ENCODE peak calls at places on chromosomes 1 and 21, in seven cellular contexts. One of them, this sample, is unnamed.

GRCh38 chr1:62613890-62614289 is 16.6 kb downstream of the ANGPTL3 start:
- DNase-seq in heart right ventricle: no peak
- DNase-seq in pancreas: no peak
- DNase-seq in uterus: no peak
- DNase-seq in neural crest cell: no peak
- DNase-seq in mucosa of descending colon: no peak
- DNase-seq in left ventricle myocardium inferior: no peak
- DNase-seq in this sample: peak; percentile 26

GRCh38 chr1:44679468-44679867 is 5.0 kb downstream of the ARMH1 start:
- DNase-seq in heart right ventricle: no peak
- DNase-seq in pancreas: no peak
- DNase-seq in uterus: no peak
- DNase-seq in neural crest cell: no peak
- DNase-seq in mucosa of descending colon: no peak
- DNase-seq in left ventricle myocardium inferior: no peak
- DNase-seq in this sample: no peak

GRCh38 chr1:225602590-225603206 is 50.2 kb downstream of the ENAH start:
- DNase-seq in heart right ventricle: no peak
- DNase-seq in pancreas: no peak
- DNase-seq in uterus: no peak
- DNase-seq in neural crest cell: no peak
- DNase-seq in mucosa of descending colon: no peak
- DNase-seq in left ventricle myocardium inferior: no peak
- DNase-seq in this sample: no peak

GRCh38 chr1:116556289-116557006 is 14.4 kb downstream of the CD58 start:
- DNase-seq in heart right ventricle: peak; percentile 43
- DNase-seq in pancreas: no peak
- DNase-seq in uterus: no peak
- DNase-seq in neural crest cell: no peak
- DNase-seq in mucosa of descending colon: peak; percentile 84
- DNase-seq in left ventricle myocardium inferior: peak; percentile 57
- DNase-seq in this sample: peak; percentile 72

GRCh38 chr1:187374130-187374529 is 545.4 kb downstream of the PLA2G4A start:
- DNase-seq in heart right ventricle: no peak
- DNase-seq in pancreas: no peak
- DNase-seq in uterus: no peak
- DNase-seq in neural crest cell: no peak
- DNase-seq in mucosa of descending colon: no peak
- DNase-seq in left ventricle myocardium inferior: no peak
- DNase-seq in this sample: no peak

GRCh38 chr21:29748391-29749167 is 191.2 kb downstream of the GRIK1 start:
- DNase-seq in heart right ventricle: no peak
- DNase-seq in pancreas: no peak
- DNase-seq in uterus: no peak
- DNase-seq in neural crest cell: no peak
- DNase-seq in mucosa of descending colon: no peak
- DNase-seq in left ventricle myocardium inferior: no peak
- DNase-seq in this sample: no peak

GRCh38 chr1:94924967-94925366 is 1.9 kb downstream of the CNN3 start:
- DNase-seq in heart right ventricle: peak; percentile 29
- DNase-seq in pancreas: no peak
- DNase-seq in uterus: peak; percentile 41
- DNase-seq in neural crest cell: no peak
- DNase-seq in mucosa of descending colon: no peak
- DNase-seq in left ventricle myocardium inferior: no peak
- DNase-seq in this sample: no peak

GRCh38 chr1:70091811-70092210 is 113.6 kb downstream of the LRRC40 start:
- DNase-seq in heart right ventricle: no peak
- DNase-seq in pancreas: no peak
- DNase-seq in uterus: no peak
- DNase-seq in neural crest cell: no peak
- DNase-seq in mucosa of descending colon: no peak
- DNase-seq in left ventricle myocardium inferior: no peak
- DNase-seq in this sample: no peak

GRCh38 chr1:159008744-159009188 is 941 bp upstream of the IFI16 start:
- DNase-seq in heart right ventricle: no peak
- DNase-seq in pancreas: no peak
- DNase-seq in uterus: no peak
- DNase-seq in neural crest cell: no peak
- DNase-seq in mucosa of descending colon: no peak
- DNase-seq in left ventricle myocardium inferior: no peak
- DNase-seq in this sample: no peak

GRCh38 chr1:113758631-113759340 is 500 bp downstream of the PHTF1 start:
- DNase-seq in heart right ventricle: peak; percentile 57
- DNase-seq in pancreas: peak; percentile 90
- DNase-seq in uterus: peak; percentile 50
- DNase-seq in neural crest cell: peak; percentile 85
- DNase-seq in mucosa of descending colon: peak; percentile 84
- DNase-seq in left ventricle myocardium inferior: peak; percentile 70
- DNase-seq in this sample: peak; percentile 32

GRCh38 chr1:111203681-111204210 is 3.3 kb upstream of the DENND2D start:
- DNase-seq in heart right ventricle: peak; percentile 57
- DNase-seq in pancreas: peak; percentile 93
- DNase-seq in uterus: peak; percentile 39
- DNase-seq in neural crest cell: no peak
- DNase-seq in mucosa of descending colon: peak; percentile 97
- DNase-seq in left ventricle myocardium inferior: peak; percentile 72
- DNase-seq in this sample: no peak

GRCh38 chr21:37431243-37431642 is 64.7 kb downstream of the DYRK1A start:
- DNase-seq in heart right ventricle: no peak
- DNase-seq in pancreas: no peak
- DNase-seq in uterus: no peak
- DNase-seq in neural crest cell: no peak
- DNase-seq in mucosa of descending colon: no peak
- DNase-seq in left ventricle myocardium inferior: no peak
- DNase-seq in this sample: no peak

GRCh38 chr21:13827201-13827600 is 217.6 kb downstream of the POTED start:
- DNase-seq in heart right ventricle: no peak
- DNase-seq in pancreas: peak; percentile 39
- DNase-seq in uterus: no peak
- DNase-seq in neural crest cell: no peak
- DNase-seq in mucosa of descending colon: no peak
- DNase-seq in left ventricle myocardium inferior: no peak
- DNase-seq in this sample: no peak

GRCh38 chr1:20903452-20903851 is 116.3 kb upstream of the HP1BP3 start:
- DNase-seq in heart right ventricle: no peak
- DNase-seq in pancreas: no peak
- DNase-seq in uterus: no peak
- DNase-seq in neural crest cell: no peak
- DNase-seq in mucosa of descending colon: no peak
- DNase-seq in left ventricle myocardium inferior: no peak
- DNase-seq in this sample: no peak

GRCh38 chr1:111592389-111593361 is 26.9 kb upstream of the RAP1A start:
- DNase-seq in heart right ventricle: peak; percentile 91
- DNase-seq in pancreas: peak; percentile 83
- DNase-seq in uterus: peak; percentile 87
- DNase-seq in neural crest cell: no peak
- DNase-seq in mucosa of descending colon: peak; percentile 92
- DNase-seq in left ventricle myocardium inferior: peak; percentile 87
- DNase-seq in this sample: peak; percentile 79

GRCh38 chr1:44724408-44725308 is 6.3 kb downstream of the RNU5D-1 start:
- DNase-seq in heart right ventricle: no peak
- DNase-seq in pancreas: peak; percentile 64
- DNase-seq in uterus: no peak
- DNase-seq in neural crest cell: no peak
- DNase-seq in mucosa of descending colon: no peak
- DNase-seq in left ventricle myocardium inferior: no peak
- DNase-seq in this sample: no peak

GRCh38 chr1:89405275-89405929 is 41.5 kb downstream of the GBP6 start:
- DNase-seq in heart right ventricle: no peak
- DNase-seq in pancreas: no peak
- DNase-seq in uterus: no peak
- DNase-seq in neural crest cell: no peak
- DNase-seq in mucosa of descending colon: no peak
- DNase-seq in left ventricle myocardium inferior: no peak
- DNase-seq in this sample: no peak

GRCh38 chr1:85024736-85025135 is 23.6 kb downstream of the MCOLN3 start:
- DNase-seq in heart right ventricle: no peak
- DNase-seq in pancreas: no peak
- DNase-seq in uterus: no peak
- DNase-seq in neural crest cell: no peak
- DNase-seq in mucosa of descending colon: no peak
- DNase-seq in left ventricle myocardium inferior: no peak
- DNase-seq in this sample: no peak
- TF ChIP-seq CTCF in heart right ventricle: no peak
- TF ChIP-seq CTCF in pancreas: no peak
- TF ChIP-seq CTCF in uterus: no peak
- TF ChIP-seq CTCF in neural crest cell: no peak
- TF ChIP-seq CTCF in mucosa of descending colon: no peak
- TF ChIP-seq CTCF in left ventricle myocardium inferior: no peak
- TF ChIP-seq CTCF in this sample: no peak

DNA sequence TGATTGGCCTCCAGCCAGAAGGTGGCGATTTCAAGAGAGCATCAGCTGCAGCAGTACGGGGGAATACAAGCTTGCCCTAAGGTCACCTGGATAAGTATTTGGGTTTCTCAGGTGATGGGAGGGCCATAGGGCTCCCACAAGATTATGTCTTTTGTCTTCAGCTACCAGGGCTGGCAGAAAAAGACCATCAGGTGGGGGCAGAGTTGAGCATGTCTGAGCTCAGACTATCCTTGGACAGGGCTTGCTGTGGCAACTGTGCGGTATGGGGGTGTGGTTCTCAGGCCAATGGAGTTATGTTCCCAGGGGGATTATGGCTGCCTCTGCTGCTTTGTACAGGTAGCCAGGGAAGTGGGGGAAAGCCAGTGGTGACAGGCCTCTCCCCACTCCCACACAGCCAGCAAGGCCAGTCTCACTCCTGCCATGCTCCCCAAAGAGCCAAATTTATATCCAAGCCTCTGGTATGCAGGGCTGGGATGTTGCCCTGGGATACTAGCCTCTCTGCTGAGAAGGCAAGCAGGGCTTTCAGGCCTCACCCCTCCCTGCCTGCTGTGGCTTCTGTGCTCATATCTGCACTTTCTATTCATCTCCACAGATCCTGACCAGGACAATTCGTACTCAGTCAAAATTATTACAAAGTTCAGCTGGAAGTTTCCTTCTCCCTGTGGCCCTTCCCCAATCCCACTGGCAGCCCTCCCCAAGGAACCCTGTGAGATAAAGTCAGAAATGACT is 26.7 kb upstream of the CD84 start:
- DNase-seq in heart right ventricle: no peak
- DNase-seq in pancreas: no peak
- DNase-seq in uterus: no peak
- DNase-seq in neural crest cell: no peak
- DNase-seq in mucosa of descending colon: no peak
- DNase-seq in left ventricle myocardium inferior: no peak
- DNase-seq in this sample: no peak
- TF ChIP-seq CTCF in heart right ventricle: no peak
- TF ChIP-seq CTCF in pancreas: no peak
- TF ChIP-seq CTCF in uterus: no peak
- TF ChIP-seq CTCF in neural crest cell: no peak
- TF ChIP-seq CTCF in mucosa of descending colon: no peak
- TF ChIP-seq CTCF in left ventricle myocardium inferior: no peak
- TF ChIP-seq CTCF in this sample: no peak

GRCh38 chr21:15520811-15521643 is 208.8 kb upstream of the USP25 start:
- DNase-seq in heart right ventricle: no peak
- DNase-seq in pancreas: no peak
- DNase-seq in uterus: no peak
- DNase-seq in neural crest cell: no peak
- DNase-seq in mucosa of descending colon: peak; percentile 19
- DNase-seq in left ventricle myocardium inferior: no peak
- DNase-seq in this sample: no peak
- TF ChIP-seq CTCF in heart right ventricle: peak; percentile 13
- TF ChIP-seq CTCF in pancreas: no peak
- TF ChIP-seq CTCF in uterus: no peak
- TF ChIP-seq CTCF in neural crest cell: peak; percentile 42
- TF ChIP-seq CTCF in mucosa of descending colon: no peak
- TF ChIP-seq CTCF in left ventricle myocardium inferior: no peak
- TF ChIP-seq CTCF in this sample: peak; percentile 60

DNA sequence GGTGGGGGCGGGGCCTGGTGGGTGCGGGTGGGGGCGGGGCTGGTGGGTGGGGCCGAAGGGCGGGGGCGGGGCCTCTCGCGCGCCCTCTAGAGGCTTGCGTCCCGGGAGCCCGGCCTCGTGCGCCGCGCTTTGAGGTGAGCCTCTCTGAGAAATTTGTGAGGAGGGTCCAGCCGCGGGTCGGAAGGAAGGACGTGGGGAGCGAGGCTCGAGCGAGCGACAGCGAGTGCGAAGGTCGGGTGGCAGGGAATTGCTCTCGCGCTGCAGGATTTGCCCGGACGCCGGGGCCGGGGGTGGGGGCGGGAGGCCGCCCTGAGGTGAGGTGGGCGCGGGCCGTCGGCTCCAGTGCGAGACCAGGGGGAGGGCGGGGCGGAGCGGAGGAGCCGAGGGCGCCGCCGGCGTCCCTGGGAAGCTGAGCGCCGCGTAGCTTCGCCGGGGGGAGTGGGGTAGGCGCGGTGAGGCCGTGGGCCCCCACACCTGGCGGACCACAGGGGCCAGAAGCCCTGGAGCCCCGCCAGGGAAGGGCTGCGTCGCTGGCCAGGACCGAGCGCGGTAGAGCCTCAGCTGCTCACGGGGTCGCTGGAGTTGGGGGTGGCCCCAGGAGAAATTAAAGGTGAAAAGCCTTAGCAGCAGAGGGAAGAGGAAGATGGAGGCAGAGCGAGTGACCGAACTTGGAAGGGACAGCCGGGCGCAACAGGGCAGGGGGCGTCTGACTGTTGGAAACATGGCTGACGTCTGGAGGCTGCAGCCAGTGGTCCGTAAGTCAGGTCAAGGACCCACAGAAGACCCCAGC is 754 bp upstream of the LSS start:
- DNase-seq in heart right ventricle: no peak
- DNase-seq in pancreas: peak; percentile 89
- DNase-seq in uterus: peak; percentile 43
- DNase-seq in neural crest cell: no peak
- DNase-seq in mucosa of descending colon: peak; percentile 83
- DNase-seq in left ventricle myocardium inferior: no peak
- DNase-seq in this sample: no peak
- TF ChIP-seq CTCF in heart right ventricle: peak; percentile 48
- TF ChIP-seq CTCF in pancreas: peak; percentile 14
- TF ChIP-seq CTCF in uterus: peak; percentile 60
- TF ChIP-seq CTCF in neural crest cell: peak; percentile 59
- TF ChIP-seq CTCF in mucosa of descending colon: no peak
- TF ChIP-seq CTCF in left ventricle myocardium inferior: peak; percentile 59
- TF ChIP-seq CTCF in this sample: peak; percentile 76

DNA sequence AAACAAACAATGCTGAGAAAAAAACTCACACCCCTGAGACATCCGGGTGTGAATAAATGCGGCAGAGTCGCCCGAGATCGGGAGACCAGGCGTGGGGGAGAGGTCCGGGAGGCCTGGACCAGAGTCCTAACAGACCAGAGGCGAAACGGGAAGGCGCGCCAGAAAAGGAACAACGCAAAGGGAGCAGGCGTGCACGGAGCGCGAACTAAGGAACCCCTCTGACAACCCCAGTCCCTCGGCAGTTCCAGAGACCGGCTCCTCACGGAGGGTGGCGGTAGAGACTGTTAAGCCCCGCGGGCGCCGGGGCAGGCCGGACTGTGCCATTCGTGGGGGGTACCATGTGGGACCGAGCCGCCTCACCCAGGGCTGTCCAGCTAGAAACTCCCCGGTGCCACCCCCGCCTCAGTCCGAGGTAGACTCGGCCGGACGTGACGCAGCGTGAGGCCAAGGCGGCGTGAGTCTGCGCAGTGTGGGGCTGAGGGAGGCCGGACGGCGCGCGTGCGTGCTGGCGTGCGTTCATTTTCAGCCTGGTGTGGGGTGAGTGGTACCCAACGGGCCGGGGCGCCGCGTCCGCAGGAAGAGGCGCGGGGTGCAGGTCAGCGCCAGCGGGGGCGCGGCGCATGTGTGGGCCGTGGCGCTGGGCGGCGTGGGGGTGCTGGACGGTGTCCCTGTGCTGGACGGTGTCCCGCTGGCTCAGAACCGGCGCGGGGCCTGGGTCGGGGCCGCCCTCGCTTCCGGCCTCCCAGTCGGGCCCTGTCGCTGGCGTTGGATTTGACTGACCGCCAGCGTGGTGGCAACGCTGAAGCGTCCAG is at the start of gene PARK7:
- DNase-seq in heart right ventricle: peak; percentile 99
- DNase-seq in pancreas: peak; percentile 100
- DNase-seq in uterus: peak; percentile 99
- DNase-seq in neural crest cell: peak; percentile 99
- DNase-seq in mucosa of descending colon: peak; percentile 100
- DNase-seq in left ventricle myocardium inferior: peak; percentile 100
- DNase-seq in this sample: peak; percentile 100
- TF ChIP-seq CTCF in heart right ventricle: peak; percentile 55
- TF ChIP-seq CTCF in pancreas: peak; percentile 22
- TF ChIP-seq CTCF in uterus: peak; percentile 65
- TF ChIP-seq CTCF in neural crest cell: peak; percentile 56
- TF ChIP-seq CTCF in mucosa of descending colon: no peak
- TF ChIP-seq CTCF in left ventricle myocardium inferior: peak; percentile 62
- TF ChIP-seq CTCF in this sample: peak; percentile 63

This sample was measured in HFFc6.